ENCODE peak calls at places on chromosomes 13 and 19, in five cellular contexts. B is A549, V is stomach, J is foreskin fibroblast, W is sigmoid colon. H is an unnamed sample.

GRCh38 chr19:1237027-1237659 is 662 bp downstream of the CBARP start:
- DNase-seq in W (peak), V (no peak), J (peak), B (no peak), H (no peak)

GRCh38 chr19:48511321-48511731 is 309 bp downstream of the LMTK3 start:
- DNase-seq in W (no peak), V (no peak), B (no peak), J (no peak), H (no peak)

GRCh38 chr19:13018037-13018914 is 23.0 kb downstream of the NFIX start:
- DNase-seq in B (no peak), W (peak), J (peak), V (peak), H (no peak)

GRCh38 chr13:108274718-108275117 is 5.2 kb downstream of the TNFSF13B start:
- DNase-seq in B (no peak), W (no peak), J (no peak), V (no peak), H (no peak)

GRCh38 chr13:23496255-23496654 is 62.8 kb upstream of the SACS start:
- DNase-seq in B (no peak), V (no peak), W (no peak), J (no peak), H (no peak)

GRCh38 chr13:68588623-68589022 is 1358.5 kb upstream of the PCDH9 start:
- DNase-seq in J (no peak), V (no peak), B (no peak), W (no peak), H (no peak)

GRCh38 chr19:42280761-42281174 is 11.7 kb downstream of the CIC start:
- DNase-seq in W (no peak), B (no peak), V (no peak), J (peak), H (peak)

GRCh38 chr13:34412817-34413365 is 529.2 kb upstream of the NBEA start:
- DNase-seq in J (peak), V (no peak), B (peak), W (no peak), H (no peak)

GRCh38 chr19:29583196-29584006 is 22.7 kb upstream of the POP4 start:
- DNase-seq in V (no peak), W (no peak), B (no peak), J (peak), H (peak)

GRCh38 chr19:29285878-29286277 is 72.9 kb upstream of the UQCRFS1 start:
- DNase-seq in J (no peak), W (no peak), B (peak), V (no peak), H (no peak)

GRCh38 chr19:18090545-18091216 is 3.9 kb upstream of the IL12RB1 start:
- DNase-seq in V (no peak), J (peak), B (no peak), W (no peak), H (no peak)

GRCh38 chr13:48506092-48506701 is 26.7 kb downstream of the RCBTB2 start:
- DNase-seq in J (no peak), W (no peak), V (no peak), B (no peak), H (no peak)

GRCh38 chr13:32951580-32951979 is 64.6 kb upstream of the KL start:
- DNase-seq in B (no peak), V (no peak), J (no peak), W (no peak), H (no peak)

GRCh38 chr13:74115138-74115537 is 19.1 kb downstream of the KLF12 start:
- DNase-seq in V (no peak), B (no peak), J (peak), W (no peak), H (no peak)

GRCh38 chr19:55600336-55601028 is 394 bp downstream of the ZNF524 start:
- DNase-seq in W (peak), B (no peak), V (no peak), J (peak), H (no peak)

GRCh38 chr19:34319785-34320184 is 45.2 kb upstream of the GPI start:
- DNase-seq in J (peak), W (peak), B (no peak), V (no peak), H (no peak)

GRCh38 chr13:38687246-38688229 is 661 bp downstream of the FREM2 start:
- DNase-seq in V (no peak), J (peak), B (peak), W (peak), H (peak)

GRCh38 chr19:2327773-2328400 is 499 bp downstream of the LSM7 start:
- DNase-seq in V (peak), J (peak), W (no peak), B (no peak), H (peak)

GRCh38 chr19:47741544-47742125 is 3.7 kb upstream of the NOP53 start:
- DNase-seq in B (no peak), J (no peak), W (no peak), V (no peak), H (no peak)

GRCh38 chr13:25733061-25733491 is 318.7 kb downstream of the SHISA2 start:
- DNase-seq in V (no peak), W (no peak), J (no peak), B (no peak), H (peak)

GRCh38 chr13:73300718-73301425 is 242.1 kb downstream of the KLF5 start:
- DNase-seq in W (no peak), B (peak), J (no peak), V (no peak), H (no peak)

GRCh38 chr13:73708393-73708985 is 425.7 kb downstream of the KLF12 start:
- DNase-seq in B (peak), V (peak), W (no peak), J (peak), H (peak)

GRCh38 chr19:11535792-11536595 is 2.7 kb upstream of the CNN1 start:
- DNase-seq in B (peak), J (peak), W (peak), V (peak), H (peak)

GRCh38 chr19:289651-290538 is 1.3 kb downstream of the PLPP2 start:
- DNase-seq in V (peak), W (no peak), B (peak), J (peak), H (peak)

GRCh38 chr19:43555185-43555770 is 20.0 kb downstream of the XRCC1 start:
- DNase-seq in B (peak), W (peak), J (peak), V (peak), H (peak)

GRCh38 chr19:46372901-46373572 is 26.1 kb downstream of the PPP5C start:
- DNase-seq in B (peak), V (no peak), J (peak), W (peak), H (peak)

GRCh38 chr13:52070929-52071523 is 46.5 kb downstream of the UTP14C start:
- DNase-seq in J (peak), V (no peak), B (no peak), W (no peak), H (peak)
- TF ChIP-seq CTCF in J (peak), V (no peak), B (no peak), W (no peak), H (no peak)

GRCh38 chr13:76816394-76816793 is 69.8 kb downstream of the KCTD12 start:
- DNase-seq in B (no peak), V (no peak), J (no peak), W (no peak), H (no peak)

GRCh38 chr13:76822691-76823267 is 63.4 kb downstream of the KCTD12 start:
- DNase-seq in B (peak), J (peak), V (no peak), W (no peak), H (peak)

GRCh38 chr13:76825415-76825814 is 60.8 kb downstream of the KCTD12 start:
- DNase-seq in W (no peak), V (no peak), B (no peak), J (peak), H (no peak)

GRCh38 chr13:76823969-76824368 is 62.2 kb downstream of the KCTD12 start:
- DNase-seq in W (no peak), B (no peak), J (no peak), V (no peak), H (no peak)

GRCh38 chr13:76820759-76821158 is 65.4 kb downstream of the KCTD12 start:
- DNase-seq in B (no peak), V (no peak), J (peak), W (peak), H (no peak)
- TF ChIP-seq CTCF in B (no peak), V (no peak), J (peak), W (no peak), H (no peak)

GRCh38 chr13:95222733-95223018 is 78.6 kb downstream of the ABCC4 start:
- DNase-seq in W (no peak), J (no peak), V (no peak), B (no peak), H (no peak)
- TF ChIP-seq CTCF in W (no peak), J (no peak), V (no peak), B (no peak), H (no peak)

DNA sequence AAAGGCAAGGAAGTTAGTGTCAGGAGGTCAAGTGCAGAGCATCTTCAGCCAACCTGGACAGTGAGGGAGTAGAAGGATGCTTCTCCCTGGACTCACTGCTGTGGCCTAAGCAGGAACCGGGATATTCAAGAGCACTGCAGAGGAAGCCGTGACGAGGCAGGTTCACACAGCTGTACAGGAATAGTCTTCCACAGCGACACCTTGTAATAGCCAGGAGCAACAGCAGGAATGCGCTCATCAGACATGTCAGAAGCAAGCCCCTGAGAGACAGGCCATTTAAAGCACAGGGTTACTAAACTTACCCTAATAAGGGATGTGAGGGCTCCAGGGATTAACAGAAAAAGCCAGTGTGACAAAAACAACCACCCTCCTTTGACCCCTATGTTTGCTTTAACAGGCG is 3.5 kb upstream of the MED26 start:
- DNase-seq in J (no peak), B (peak), V (no peak), W (no peak), H (no peak)
- TF ChIP-seq CTCF in J (no peak), B (no peak), V (no peak), W (no peak), H (no peak)

GRCh38 chr13:109784590-109785140 is 1.7 kb downstream of the IRS2 start:
- DNase-seq in B (peak), V (peak), W (peak), J (peak), H (no peak)
- TF ChIP-seq CTCF in B (peak), V (no peak), W (no peak), J (peak), H (peak)

DNA sequence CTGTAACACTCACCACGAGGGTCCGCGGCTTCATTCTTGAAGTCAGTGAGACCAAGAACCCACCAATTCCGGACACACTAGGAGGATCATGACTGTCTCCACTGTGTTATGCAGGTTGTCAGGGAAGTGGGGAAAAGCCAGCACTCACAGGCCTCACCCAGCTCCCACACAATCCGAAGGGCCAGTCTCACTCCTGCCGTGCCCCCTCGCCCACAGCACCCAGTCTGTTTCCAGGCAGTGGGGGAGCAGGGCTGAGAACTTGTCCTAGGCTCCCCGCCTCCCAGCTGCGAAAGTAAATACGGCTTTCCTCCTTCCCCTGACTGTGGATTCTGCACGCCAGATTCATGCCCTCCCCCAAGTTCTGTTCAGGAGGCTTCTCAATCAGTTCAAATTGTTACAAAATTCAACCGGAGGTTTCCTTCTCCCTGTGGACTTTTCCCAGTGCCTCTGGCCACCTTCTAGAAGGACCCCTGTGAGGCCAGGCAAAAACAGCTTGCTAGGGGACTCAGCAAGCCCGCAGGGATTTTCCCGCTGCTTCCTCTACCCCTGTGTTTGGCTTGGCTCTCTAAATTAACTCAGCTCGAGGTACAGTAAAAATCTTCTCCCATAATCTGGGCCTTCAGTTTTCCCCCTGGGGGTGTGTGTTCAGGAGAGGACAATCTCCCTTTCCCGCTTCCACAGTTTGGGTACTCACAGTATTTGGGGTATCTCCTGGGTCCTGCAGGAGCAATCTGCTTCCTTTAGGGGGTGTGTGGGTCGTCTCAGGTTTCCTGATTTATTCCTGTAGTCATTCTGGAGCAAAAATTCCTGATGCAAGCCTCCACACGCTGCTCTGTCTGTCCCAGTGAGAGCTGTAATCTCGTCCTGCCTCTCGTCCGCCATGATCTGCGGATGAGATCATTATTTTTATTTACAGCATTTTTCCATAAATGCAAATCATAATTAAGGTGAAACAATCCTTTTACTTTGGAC is 899.8 kb downstream of the GPC5 start:
- DNase-seq in V (no peak), J (no peak), W (no peak), B (no peak), H (no peak)
- TF ChIP-seq CTCF in V (no peak), J (no peak), W (no peak), B (no peak), H (no peak)

H was measured in RWPE1.